ENCODE peak calls at places on chromosomes 4 and X, in nine cellular contexts. P is right atrium auricular region; E is right lobe of liver; U is foreskin keratinocyte; Y is endothelial cell of umbilical vein; G is A549; J is colonic mucosa; L is transverse colon; V is effector memory CD4-positive, alpha-beta T cell. Z is an unnamed sample.

GRCh38 chrX:49919617-49920016 is 2.8 kb upstream of the CLCN5 start:
- DNase-seq in P (peak; percentile 71), E (no peak), U (no peak), Y (peak; percentile 6), G (peak; percentile 8), J (peak; percentile 42), L (peak; percentile 22), V (peak; percentile 11), Z (no peak)

GRCh38 chrX:721354-721753 is 90.8 kb downstream of the SHOX start:
- DNase-seq in P (no peak), E (no peak), U (no peak), Y (no peak), G (no peak), J (no peak), L (no peak), V (no peak), Z (no peak)

GRCh38 chr4:4717692-4718091 is 141.8 kb upstream of the MSX1 start:
- DNase-seq in P (no peak), E (no peak), U (peak; percentile 16), Y (no peak), G (no peak), J (no peak), L (no peak), V (no peak), Z (no peak)

GRCh38 chr4:22435652-22436051 is 80.2 kb downstream of the ADGRA3 start:
- DNase-seq in P (no peak), E (no peak), U (no peak), Y (no peak), G (no peak), J (no peak), L (no peak), V (no peak), Z (no peak)

GRCh38 chrX:73963682-73964081 is 340.3 kb upstream of the ZCCHC13 start:
- DNase-seq in P (peak; percentile 65), E (peak; percentile 88), U (no peak), Y (no peak), G (no peak), J (no peak), L (no peak), V (no peak), Z (no peak)

GRCh38 chr4:186592961-186593586 is 37.7 kb upstream of the MTNR1A start:
- DNase-seq in P (no peak), E (no peak), U (no peak), Y (no peak), G (no peak), J (no peak), L (no peak), V (no peak), Z (no peak)

GRCh38 chr4:109091754-109092409 is 210.6 kb downstream of the COL25A1 start:
- DNase-seq in P (no peak), E (no peak), U (no peak), Y (no peak), G (no peak), J (no peak), L (no peak), V (no peak), Z (no peak)

GRCh38 chrX:34332336-34332735 is 200.2 kb upstream of the FAM47A start:
- DNase-seq in P (no peak), E (no peak), U (no peak), Y (no peak), G (no peak), J (no peak), L (no peak), V (no peak), Z (no peak)

GRCh38 chr4:42768125-42768748 is 111.3 kb upstream of the ATP8A1 start:
- DNase-seq in P (no peak), E (no peak), U (no peak), Y (no peak), G (no peak), J (no peak), L (peak; percentile 12), V (no peak), Z (no peak)

GRCh38 chr4:27010334-27010940 is 149.8 kb downstream of the STIM2 start:
- DNase-seq in P (no peak), E (peak; percentile 54), U (peak; percentile 12), Y (peak; percentile 77), G (peak; percentile 10), J (peak; percentile 53), L (peak; percentile 63), V (peak; percentile 43), Z (peak; percentile 58)

GRCh38 chrX:15849555-15849954 is 5.1 kb downstream of the AP1S2 start:
- DNase-seq in P (no peak), E (no peak), U (no peak), Y (peak; percentile 29), G (peak; percentile 11), J (no peak), L (no peak), V (no peak), Z (no peak)

GRCh38 chrX:17414839-17415238 is 39.8 kb downstream of the NHS start:
- DNase-seq in P (peak; percentile 59), E (no peak), U (no peak), Y (no peak), G (no peak), J (peak; percentile 34), L (peak; percentile 22), V (no peak), Z (peak; percentile 2)

GRCh38 chrX:41481264-41482109 is 34.3 kb downstream of the NYX start:
- DNase-seq in P (no peak), E (no peak), U (no peak), Y (peak; percentile 2), G (peak; percentile 15), J (no peak), L (no peak), V (no peak), Z (peak; percentile 29)

GRCh38 chrX:19865567-19866363 is 21.6 kb downstream of the SH3KBP1 start:
- DNase-seq in P (no peak), E (no peak), U (no peak), Y (no peak), G (no peak), J (no peak), L (no peak), V (no peak), Z (no peak)

GRCh38 chr4:19164334-19164733 is 1087.4 kb upstream of the SLIT2 start:
- DNase-seq in P (no peak), E (no peak), U (no peak), Y (no peak), G (no peak), J (no peak), L (no peak), V (no peak), Z (no peak)

DNA sequence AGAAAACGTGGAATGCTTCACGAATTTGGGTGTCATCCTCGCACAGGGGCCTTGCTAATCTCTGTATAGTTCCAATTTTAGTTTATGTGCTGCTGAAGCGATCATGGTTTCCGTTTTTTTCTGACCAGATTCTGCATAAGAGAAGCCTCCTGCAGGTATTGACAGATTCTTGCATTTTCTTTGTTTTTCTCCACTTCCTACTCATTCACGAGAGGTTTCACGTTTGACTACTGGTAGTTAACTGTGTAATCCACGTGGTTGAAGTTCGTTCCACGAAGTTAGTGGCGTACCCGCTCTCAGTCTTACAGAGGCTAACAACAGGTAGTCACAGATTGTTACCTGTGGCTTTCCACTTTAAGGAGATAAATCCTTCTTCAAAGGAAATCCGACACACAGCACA is 12.1 kb upstream of the TRIML2 start:
- DNase-seq in P (no peak), E (no peak), U (no peak), Y (no peak), G (no peak), J (no peak), L (no peak), V (no peak), Z (no peak)
- H3K27ac ChIP-seq in P (no peak overlapping the region), E (no peak overlapping the region), U (no peak overlapping the region), Y (no peak overlapping the region), G (no peak overlapping the region), J (no peak overlapping the region), L (no peak overlapping the region), V (no peak overlapping the region), Z (no peak overlapping the region)

DNA sequence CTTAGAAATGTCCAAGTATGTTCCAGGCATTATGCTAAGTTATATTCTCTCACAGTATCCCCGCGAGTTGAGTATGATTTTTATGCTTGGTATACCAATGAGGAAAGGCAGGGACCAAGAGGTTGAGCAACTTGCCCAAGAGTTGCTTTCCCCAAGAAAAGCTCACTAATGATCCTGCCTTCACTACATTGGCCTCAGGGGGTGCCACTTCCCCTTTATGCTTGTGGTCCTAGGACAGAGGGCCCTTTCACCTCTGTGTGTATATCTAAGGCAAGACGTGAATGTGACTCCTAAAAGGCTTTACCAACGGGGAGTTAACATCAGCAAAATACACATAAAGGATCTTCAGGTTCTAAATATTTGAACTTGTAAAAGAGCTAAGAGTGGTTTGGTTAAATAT is 164.4 kb upstream of the CPEB2 start:
- DNase-seq in P (no peak), E (no peak), U (no peak), Y (no peak), G (no peak), J (no peak), L (no peak), V (no peak), Z (no peak)
- H3K27ac ChIP-seq in P (no peak overlapping the region), E (no peak overlapping the region), U (no peak overlapping the region), Y (no peak overlapping the region), G (no peak overlapping the region), J (no peak overlapping the region), L (no peak overlapping the region), V (no peak overlapping the region), Z (no peak overlapping the region)

GRCh38 chrX:5632061-5632614 is 596.5 kb downstream of the NLGN4X start:
- DNase-seq in P (no peak), E (no peak), U (no peak), Y (no peak), G (no peak), J (no peak), L (no peak), V (no peak), Z (peak; percentile 6)

DNA sequence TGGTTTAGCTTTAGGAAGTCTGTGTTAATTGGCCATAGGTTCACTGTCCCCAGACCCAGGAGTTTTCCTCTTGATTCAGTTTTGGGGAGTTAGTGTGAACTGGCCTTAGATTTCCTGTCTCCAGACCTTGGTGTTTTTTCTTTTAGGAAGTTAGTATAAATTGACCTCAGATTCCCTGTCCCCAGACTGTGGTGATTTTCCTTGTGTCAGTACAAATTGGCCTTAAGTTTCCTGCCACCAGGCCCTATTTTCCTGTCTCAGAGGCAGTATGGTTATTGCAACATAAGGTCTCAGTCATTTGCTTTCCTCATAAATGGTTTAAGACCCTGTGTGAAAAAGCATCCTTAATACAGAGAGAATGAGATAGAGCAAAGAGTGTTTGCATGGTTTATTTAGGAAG is 595.8 kb downstream of the NLGN4X start:
- DNase-seq in P (no peak), E (no peak), U (no peak), Y (no peak), G (no peak), J (no peak), L (no peak), V (no peak), Z (no peak)
- H3K27ac ChIP-seq in P (no peak overlapping the region), E (no peak overlapping the region), U (no peak overlapping the region), Y (no peak overlapping the region), G (no peak overlapping the region), J (no peak overlapping the region), L (no peak overlapping the region), V (no peak overlapping the region), Z (no peak overlapping the region)

GRCh38 chrX:21757960-21758359 is at the start of gene SMPX:
- DNase-seq in P (no peak), E (no peak), U (no peak), Y (no peak), G (no peak), J (no peak), L (no peak), V (no peak), Z (peak; percentile 18)
- H3K27ac ChIP-seq in P (peak within 1 kb of the TSS; percentile 86), E (no peak within 1 kb of the TSS), U (no peak within 1 kb of the TSS), Y (no peak within 1 kb of the TSS), G (no peak within 1 kb of the TSS), J (no peak within 1 kb of the TSS), L (peak within 1 kb of the TSS; percentile 20), V (no peak within 1 kb of the TSS), Z (no peak within 1 kb of the TSS)

GRCh38 chrX:5051831-5052491 is 1176.7 kb downstream of the NLGN4X start:
- DNase-seq in P (peak; percentile 72), E (no peak), U (peak; percentile 3), Y (no peak), G (peak; percentile 26), J (peak; percentile 34), L (peak; percentile 13), V (no peak), Z (peak; percentile 42)
- H3K27ac ChIP-seq in P (no peak overlapping the region), E (no peak overlapping the region), U (no peak overlapping the region), Y (no peak overlapping the region), G (peak overlapping the region; percentile 60), J (no peak overlapping the region), L (no peak overlapping the region), V (no peak overlapping the region), Z (no peak overlapping the region)

Z was measured in SJCRH30.